ENCODE peak calls at places on chromosome 9, in nine cellular contexts. M is activated CD4-positive, alpha-beta T cell treated with anti-CD3 and anti-CD28 coated beads for 48 hours; Z is right lobe of liver; C is SJCRH30; A is activated naive CD8-positive, alpha-beta T cell treated with anti-CD3 and anti-CD28 coated beads, Interleukin-2, amount 50 U/mL, for 24 hours; G is NCI-H748 treated with DMSO at 0.1 percent for 48 hours; N is PC-9; Y is NCI-H774; L is progenitor cell of endocrine pancreas. D is an unnamed sample.

GRCh38 chr9:97873877-97874276 is 20.9 kb downstream of the FOXE1 start:
- DNase-seq in A (no peak), Z (peak; percentile 25), N (peak; percentile 60), M (no peak), G (no peak), Y (no peak), L (no peak), C (peak; percentile 21), D (no peak)

GRCh38 chr9:132547436-132547835 is 35.0 kb upstream of the BARHL1 start:
- DNase-seq in C (no peak), M (no peak), N (no peak), A (no peak), L (no peak), Y (no peak), Z (no peak), G (no peak), D (no peak)

GRCh38 chr9:110742741-110743371 is 74.3 kb downstream of the MUSK start:
- DNase-seq in C (no peak), G (no peak), M (no peak), N (no peak), Z (no peak), L (no peak), Y (no peak), A (no peak), D (no peak)

GRCh38 chr9:110131499-110131898 is 76.5 kb downstream of the C9orf152 start:
- DNase-seq in G (no peak), C (no peak), M (no peak), Y (no peak), L (no peak), A (no peak), N (peak; percentile 70), Z (no peak), D (no peak)

GRCh38 chr9:114722937-114723620 is 41.1 kb upstream of the TEX48 start:
- DNase-seq in N (no peak), L (no peak), Y (no peak), G (no peak), C (no peak), Z (no peak), A (no peak), M (no peak), D (no peak)

GRCh38 chr9:114787781-114788498 is 17.9 kb downstream of the TNFSF15 start:
- DNase-seq in A (no peak), Z (no peak), N (no peak), Y (no peak), C (no peak), M (no peak), G (no peak), L (no peak), D (no peak)

GRCh38 chr9:116312221-116312620 is 158.6 kb downstream of the PAPPA start:
- DNase-seq in Z (no peak), M (no peak), C (no peak), G (no peak), Y (no peak), L (no peak), N (no peak), A (no peak), D (no peak)

GRCh38 chr9:95816716-95817115 is 58.8 kb upstream of the ERCC6L2 start:
- DNase-seq in Z (no peak), A (no peak), C (no peak), G (no peak), N (no peak), L (no peak), Y (no peak), M (no peak), D (no peak)